ENCODE peak calls at places on chromosomes 6 and 20, in eight cellular contexts. Z is AG10803; P is T-helper 9 cell; W is activated CD4-positive, CD25-positive, alpha-beta regulatory T cell; E is AG09319; U is mucosa of gallbladder; K is heart right ventricle; Y is CD8-positive, alpha-beta T cell. T is an unnamed sample.

GRCh38 chr6:16409531-16410441 is 171.4 kb downstream of the GMPR start:
- DNase-seq in Z (peak; percentile 86), P (peak; percentile 33), W (peak; percentile 40), E (peak; percentile 47), U (peak; percentile 60), K (peak; percentile 50), Y (peak; percentile 64), T (peak; percentile 34)

GRCh38 chr20:25623225-25623735 is 534 bp downstream of the NANP start:
- DNase-seq in Z (peak; percentile 40), P (peak; percentile 10), W (no peak), E (no peak), U (peak; percentile 17), K (peak; percentile 47), Y (no peak), T (peak; percentile 43)

GRCh38 chr6:87346700-87347099 is 2.1 kb downstream of the C6orf163 start:
- DNase-seq in Z (no peak), P (no peak), W (no peak), E (no peak), U (no peak), K (no peak), Y (no peak), T (no peak)

GRCh38 chr6:31799781-31800180 is 4.2 kb upstream of the VARS1 start:
- DNase-seq in Z (no peak), P (no peak), W (no peak), E (no peak), U (no peak), K (no peak), Y (no peak), T (no peak)

GRCh38 chr6:144314003-144314485 is 28.9 kb downstream of the UTRN start:
- DNase-seq in Z (no peak), P (no peak), W (no peak), E (peak; percentile 29), U (peak; percentile 61), K (peak; percentile 65), Y (no peak), T (no peak)

GRCh38 chr6:149357726-149358538 is 40.4 kb downstream of the TAB2 start:
- DNase-seq in Z (no peak), P (no peak), W (no peak), E (no peak), U (no peak), K (no peak), Y (no peak), T (no peak)

GRCh38 chr20:57312138-57312537 is 17.5 kb upstream of the SPO11 start:
- DNase-seq in Z (no peak), P (no peak), W (no peak), E (no peak), U (no peak), K (no peak), Y (no peak), T (no peak)

GRCh38 chr6:6927437-6928361 is 180.1 kb upstream of the RREB1 start:
- DNase-seq in Z (no peak), P (no peak), W (no peak), E (no peak), U (no peak), K (peak; percentile 45), Y (no peak), T (peak; percentile 66)

GRCh38 chr6:35161265-35161664 is 20.1 kb upstream of the TCP11 start:
- DNase-seq in Z (no peak), P (no peak), W (no peak), E (no peak), U (no peak), K (no peak), Y (no peak), T (no peak)

GRCh38 chr6:138297761-138298298 is 79.5 kb upstream of the PBOV1 start:
- DNase-seq in Z (peak; percentile 32), P (no peak), W (no peak), E (no peak), U (no peak), K (no peak), Y (no peak), T (no peak)

GRCh38 chr20:56540415-56540814 is 7.4 kb downstream of the FAM209B start:
- DNase-seq in Z (peak; percentile 2), P (no peak), W (no peak), E (no peak), U (no peak), K (no peak), Y (no peak), T (no peak)

GRCh38 chr6:92847988-92848387 is 571.4 kb downstream of the EPHA7 start:
- DNase-seq in Z (no peak), P (no peak), W (no peak), E (no peak), U (no peak), K (no peak), Y (no peak), T (no peak)

GRCh38 chr6:3165631-3166534 is 8.5 kb upstream of the TUBB2A start:
- DNase-seq in Z (peak; percentile 41), P (no peak), W (no peak), E (no peak), U (no peak), K (no peak), Y (no peak), T (no peak)

GRCh38 chr20:47396762-47397476 is 40.4 kb upstream of the ZMYND8 start:
- DNase-seq in Z (peak; percentile 22), P (no peak), W (no peak), E (no peak), U (no peak), K (no peak), Y (no peak), T (no peak)

GRCh38 chr6:44342489-44342888 is at the start of gene SPATS1:
- DNase-seq in Z (no peak), P (no peak), W (no peak), E (no peak), U (no peak), K (peak; percentile 29), Y (no peak), T (no peak)

GRCh38 chr6:130282234-130282995 is 59.7 kb upstream of the SAMD3 start:
- DNase-seq in Z (peak; percentile 48), P (no peak), W (no peak), E (no peak), U (no peak), K (no peak), Y (peak; percentile 26), T (no peak)

GRCh38 chr6:90216081-90216977 is 80.3 kb downstream of the BACH2 start:
- DNase-seq in Z (peak; percentile 12), P (peak; percentile 26), W (no peak), E (no peak), U (no peak), K (no peak), Y (peak; percentile 70), T (no peak)

GRCh38 chr6:37106982-37107453 is 62.9 kb upstream of the PIM1 start:
- DNase-seq in Z (no peak), P (no peak), W (no peak), E (no peak), U (no peak), K (no peak), Y (no peak), T (no peak)

GRCh38 chr6:28383235-28384142 is 16.1 kb downstream of the ZSCAN12 start:
- DNase-seq in Z (peak; percentile 65), P (no peak), W (peak; percentile 4), E (peak; percentile 61), U (peak; percentile 90), K (peak; percentile 82), Y (peak; percentile 28), T (peak; percentile 47)

GRCh38 chr6:89433637-89434499 is 916 bp downstream of the ANKRD6 start:
- DNase-seq in Z (no peak), P (peak; percentile 10), W (no peak), E (no peak), U (peak; percentile 11), K (peak; percentile 16), Y (peak; percentile 32), T (peak; percentile 30)

GRCh38 chr20:51163996-51164600 is 141.2 kb upstream of the KCNG1 start:
- DNase-seq in Z (no peak), P (no peak), W (no peak), E (no peak), U (no peak), K (no peak), Y (no peak), T (no peak)

GRCh38 chr6:138454976-138455706 is 44.2 kb downstream of the NHSL1 start:
- DNase-seq in Z (no peak), P (peak; percentile 24), W (peak; percentile 5), E (no peak), U (peak; percentile 66), K (peak; percentile 14), Y (peak; percentile 81), T (no peak)

GRCh38 chr6:65000815-65001214 is 706.2 kb downstream of the EYS start:
- DNase-seq in Z (no peak), P (no peak), W (no peak), E (no peak), U (no peak), K (no peak), Y (no peak), T (no peak)

GRCh38 chr6:30883743-30884520 is at the start of gene DDR1:
- DNase-seq in Z (peak; percentile 57), P (peak; percentile 35), W (no peak), E (no peak), U (peak; percentile 81), K (peak; percentile 73), Y (peak; percentile 39), T (peak; percentile 96)

GRCh38 chr6:16766043-16766521 is 4.8 kb upstream of the ATXN1 start:
- DNase-seq in Z (peak; percentile 96), P (no peak), W (no peak), E (peak; percentile 86), U (no peak), K (no peak), Y (no peak), T (peak; percentile 46)

GRCh38 chr6:77816766-77817270 is 164.0 kb downstream of the MEI4 start:
- DNase-seq in Z (no peak), P (no peak), W (no peak), E (no peak), U (no peak), K (no peak), Y (no peak), T (no peak)

GRCh38 chr6:123855493-123855892 is 51.8 kb downstream of the NKAIN2 start:
- DNase-seq in Z (no peak), P (no peak), W (no peak), E (no peak), U (no peak), K (no peak), Y (no peak), T (no peak)

GRCh38 chr6:33988121-33989015 is 157.5 kb downstream of the GRM4 start:
- DNase-seq in Z (no peak), P (no peak), W (no peak), E (no peak), U (no peak), K (no peak), Y (no peak), T (peak; percentile 96)

GRCh38 chr6:100913400-100914276 is 32.5 kb upstream of the ASCC3 start:
- DNase-seq in Z (no peak), P (no peak), W (no peak), E (no peak), U (no peak), K (no peak), Y (no peak), T (no peak)